ENCODE peak calls at places on chromosomes 11 and 22, in four cellular contexts. One of them, this sample, is unnamed.

GRCh38 chr11:74094393-74094792 is 76.4 kb downstream of the C2CD3 start:
- DNase-seq in nephron progenitor cell: no peak
- DNase-seq in progenitor cell of endocrine pancreas: no peak
- DNase-seq in SK-N-SH: no peak
- DNase-seq in this sample: no peak

GRCh38 chr11:63573881-63574855 is 11.0 kb upstream of the PLAAT2 start:
- DNase-seq in nephron progenitor cell: no peak
- DNase-seq in progenitor cell of endocrine pancreas: no peak
- DNase-seq in SK-N-SH: no peak
- DNase-seq in this sample: no peak

GRCh38 chr11:48154162-48154561 is 62.4 kb upstream of the OR4B1 start:
- DNase-seq in nephron progenitor cell: no peak
- DNase-seq in progenitor cell of endocrine pancreas: no peak
- DNase-seq in SK-N-SH: no peak
- DNase-seq in this sample: no peak

GRCh38 chr11:54985731-54986130 is 276.2 kb upstream of the TRIM48 start:
- DNase-seq in nephron progenitor cell: no peak
- DNase-seq in progenitor cell of endocrine pancreas: no peak
- DNase-seq in SK-N-SH: no peak
- DNase-seq in this sample: no peak

GRCh38 chr22:29621761-29622526 is 18.5 kb downstream of the NF2 start:
- DNase-seq in nephron progenitor cell: no peak
- DNase-seq in progenitor cell of endocrine pancreas: no peak
- DNase-seq in SK-N-SH: no peak
- DNase-seq in this sample: no peak

GRCh38 chr11:62713343-62713742 is 5.9 kb downstream of the GNG3 start:
- DNase-seq in nephron progenitor cell: no peak
- DNase-seq in progenitor cell of endocrine pancreas: no peak
- DNase-seq in SK-N-SH: no peak
- DNase-seq in this sample: no peak

GRCh38 chr11:23124996-23125395 is 264.7 kb upstream of the CCDC179 start:
- DNase-seq in nephron progenitor cell: no peak
- DNase-seq in progenitor cell of endocrine pancreas: no peak
- DNase-seq in SK-N-SH: no peak
- DNase-seq in this sample: no peak

GRCh38 chr22:49210606-49211005 is 617.1 kb downstream of the BRD1 start:
- DNase-seq in nephron progenitor cell: no peak
- DNase-seq in progenitor cell of endocrine pancreas: no peak
- DNase-seq in SK-N-SH: no peak
- DNase-seq in this sample: no peak

GRCh38 chr11:11798586-11799438 is 43.0 kb upstream of the USP47 start:
- DNase-seq in nephron progenitor cell: peak
- DNase-seq in progenitor cell of endocrine pancreas: peak
- DNase-seq in SK-N-SH: peak
- DNase-seq in this sample: no peak

GRCh38 chr11:103682318-103683184 is 353.9 kb upstream of the DDI1 start:
- DNase-seq in nephron progenitor cell: peak
- DNase-seq in progenitor cell of endocrine pancreas: peak
- DNase-seq in SK-N-SH: peak
- DNase-seq in this sample: peak

GRCh38 chr11:118343981-118344521 is at the start of gene CD3G:
- DNase-seq in nephron progenitor cell: no peak
- DNase-seq in progenitor cell of endocrine pancreas: no peak
- DNase-seq in SK-N-SH: no peak
- DNase-seq in this sample: no peak

GRCh38 chr11:126518130-126518995 is 162.9 kb downstream of the ST3GAL4 start:
- DNase-seq in nephron progenitor cell: no peak
- DNase-seq in progenitor cell of endocrine pancreas: no peak
- DNase-seq in SK-N-SH: peak
- DNase-seq in this sample: no peak

GRCh38 chr11:105867742-105868141 is 154.3 kb downstream of the MSANTD4 start:
- DNase-seq in nephron progenitor cell: no peak
- DNase-seq in progenitor cell of endocrine pancreas: no peak
- DNase-seq in SK-N-SH: no peak
- DNase-seq in this sample: no peak

GRCh38 chr11:67504950-67505561 is at the start of gene PITPNM1:
- DNase-seq in nephron progenitor cell: peak
- DNase-seq in progenitor cell of endocrine pancreas: peak
- DNase-seq in SK-N-SH: peak
- DNase-seq in this sample: peak

GRCh38 chr11:102762414-102762813 is 18.0 kb downstream of the MMP10 start:
- DNase-seq in nephron progenitor cell: no peak
- DNase-seq in progenitor cell of endocrine pancreas: no peak
- DNase-seq in SK-N-SH: no peak
- DNase-seq in this sample: no peak

GRCh38 chr22:19707347-19708322 is 6.7 kb upstream of the SEPTIN5 start:
- DNase-seq in nephron progenitor cell: no peak
- DNase-seq in progenitor cell of endocrine pancreas: no peak
- DNase-seq in SK-N-SH: peak
- DNase-seq in this sample: no peak

GRCh38 chr11:130208241-130209127 is 48.9 kb downstream of the ST14 start:
- DNase-seq in nephron progenitor cell: no peak
- DNase-seq in progenitor cell of endocrine pancreas: no peak
- DNase-seq in SK-N-SH: peak
- DNase-seq in this sample: no peak

GRCh38 chr22:35555351-35555915 is 14.8 kb downstream of the RASD2 start:
- DNase-seq in nephron progenitor cell: peak
- DNase-seq in progenitor cell of endocrine pancreas: no peak
- DNase-seq in SK-N-SH: no peak
- DNase-seq in this sample: no peak

GRCh38 chr22:25666308-25666707 is 75.7 kb upstream of the MYO18B start:
- DNase-seq in nephron progenitor cell: peak
- DNase-seq in progenitor cell of endocrine pancreas: no peak
- DNase-seq in SK-N-SH: no peak
- DNase-seq in this sample: no peak

GRCh38 chr11:75867778-75868374 is 52.9 kb downstream of the UVRAG start:
- DNase-seq in nephron progenitor cell: peak
- DNase-seq in progenitor cell of endocrine pancreas: no peak
- DNase-seq in SK-N-SH: peak
- DNase-seq in this sample: no peak

GRCh38 chr22:49763138-49763537 is 64.5 kb downstream of the BRD1 start:
- DNase-seq in nephron progenitor cell: no peak
- DNase-seq in progenitor cell of endocrine pancreas: peak
- DNase-seq in SK-N-SH: no peak
- DNase-seq in this sample: no peak

GRCh38 chr11:69486773-69487266 is 5.4 kb downstream of the LINC01488 start:
- DNase-seq in nephron progenitor cell: no peak
- DNase-seq in progenitor cell of endocrine pancreas: no peak
- DNase-seq in SK-N-SH: no peak
- DNase-seq in this sample: no peak

GRCh38 chr22:30868663-30869385 is 99.8 kb downstream of the MORC2 start:
- DNase-seq in nephron progenitor cell: no peak
- DNase-seq in progenitor cell of endocrine pancreas: no peak
- DNase-seq in SK-N-SH: peak
- DNase-seq in this sample: no peak

DNA sequence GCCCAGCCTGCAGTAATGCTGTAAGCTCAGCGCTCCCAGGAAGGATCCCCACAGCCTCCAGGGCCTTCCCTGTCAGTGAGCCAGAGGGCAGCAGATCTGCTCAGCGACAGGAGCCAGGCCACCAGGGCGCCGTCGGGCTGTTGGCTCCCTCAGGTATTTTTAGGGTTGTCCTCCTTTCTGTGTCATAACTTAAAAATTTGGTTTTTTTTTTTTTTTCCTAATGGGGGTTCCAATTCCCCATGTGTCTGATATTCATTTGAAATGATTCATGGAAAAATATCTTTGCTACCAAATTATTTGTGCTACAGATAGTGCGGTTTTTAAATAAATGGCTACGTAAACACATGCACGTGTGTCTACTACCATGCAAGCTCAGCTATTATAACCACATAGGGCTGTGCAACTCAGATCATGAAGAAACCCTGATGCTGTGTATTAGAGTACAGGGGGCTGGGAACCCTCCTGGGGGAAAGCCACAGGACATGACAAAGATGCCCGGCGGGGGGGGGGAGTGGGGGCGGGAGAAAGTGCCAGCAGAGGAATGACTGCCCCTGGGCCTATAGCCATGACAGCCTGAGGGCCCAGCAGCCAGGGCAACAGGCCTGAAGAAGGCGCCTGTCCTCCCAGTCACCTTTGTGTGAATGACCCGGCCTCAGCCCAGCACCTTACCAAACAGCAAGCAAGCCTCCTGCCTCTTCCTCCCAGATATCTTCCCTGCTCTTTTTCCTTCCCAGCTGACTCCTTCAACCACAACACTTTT is 89.3 kb downstream of the NAT10 start:
- DNase-seq in nephron progenitor cell: no peak
- DNase-seq in progenitor cell of endocrine pancreas: no peak
- DNase-seq in SK-N-SH: peak
- DNase-seq in this sample: no peak
- TF ChIP-seq CTCF in nephron progenitor cell: no peak
- TF ChIP-seq CTCF in progenitor cell of endocrine pancreas: no peak
- TF ChIP-seq CTCF in SK-N-SH: no peak
- TF ChIP-seq CTCF in this sample: no peak

GRCh38 chr11:14784230-14784629 is 107.8 kb downstream of the CYP2R1 start:
- DNase-seq in nephron progenitor cell: no peak
- DNase-seq in progenitor cell of endocrine pancreas: no peak
- DNase-seq in SK-N-SH: no peak
- DNase-seq in this sample: no peak

GRCh38 chr11:14793546-14793945 is 98.5 kb downstream of the CYP2R1 start:
- DNase-seq in nephron progenitor cell: no peak
- DNase-seq in progenitor cell of endocrine pancreas: no peak
- DNase-seq in SK-N-SH: no peak
- DNase-seq in this sample: no peak

GRCh38 chr11:14789879-14790484 is 102.0 kb downstream of the CYP2R1 start:
- DNase-seq in nephron progenitor cell: no peak
- DNase-seq in progenitor cell of endocrine pancreas: no peak
- DNase-seq in SK-N-SH: no peak
- DNase-seq in this sample: no peak
- TF ChIP-seq CTCF in nephron progenitor cell: no peak
- TF ChIP-seq CTCF in progenitor cell of endocrine pancreas: peak
- TF ChIP-seq CTCF in SK-N-SH: peak
- TF ChIP-seq CTCF in this sample: peak

GRCh38 chr11:65574147-65574962 is 1.5 kb upstream of the EHBP1L1 start:
- DNase-seq in nephron progenitor cell: peak
- DNase-seq in progenitor cell of endocrine pancreas: peak
- DNase-seq in SK-N-SH: peak
- DNase-seq in this sample: peak
- TF ChIP-seq CTCF in nephron progenitor cell: peak
- TF ChIP-seq CTCF in progenitor cell of endocrine pancreas: peak
- TF ChIP-seq CTCF in SK-N-SH: peak
- TF ChIP-seq CTCF in this sample: peak

GRCh38 chr11:2694495-2694894 is 5.3 kb downstream of the KCNQ1OT1 start:
- DNase-seq in nephron progenitor cell: no peak
- DNase-seq in progenitor cell of endocrine pancreas: no peak
- DNase-seq in SK-N-SH: no peak
- DNase-seq in this sample: no peak

GRCh38 chr11:2693271-2693833 is 6.4 kb downstream of the KCNQ1OT1 start:
- DNase-seq in nephron progenitor cell: no peak
- DNase-seq in progenitor cell of endocrine pancreas: no peak
- DNase-seq in SK-N-SH: no peak
- DNase-seq in this sample: no peak

GRCh38 chr11:2694995-2695939 is 4.5 kb downstream of the KCNQ1OT1 start:
- DNase-seq in nephron progenitor cell: no peak
- DNase-seq in progenitor cell of endocrine pancreas: no peak
- DNase-seq in SK-N-SH: no peak
- DNase-seq in this sample: no peak

GRCh38 chr11:2691991-2692841 is 7.6 kb downstream of the KCNQ1OT1 start:
- DNase-seq in nephron progenitor cell: no peak
- DNase-seq in progenitor cell of endocrine pancreas: no peak
- DNase-seq in SK-N-SH: no peak
- DNase-seq in this sample: no peak

DNA sequence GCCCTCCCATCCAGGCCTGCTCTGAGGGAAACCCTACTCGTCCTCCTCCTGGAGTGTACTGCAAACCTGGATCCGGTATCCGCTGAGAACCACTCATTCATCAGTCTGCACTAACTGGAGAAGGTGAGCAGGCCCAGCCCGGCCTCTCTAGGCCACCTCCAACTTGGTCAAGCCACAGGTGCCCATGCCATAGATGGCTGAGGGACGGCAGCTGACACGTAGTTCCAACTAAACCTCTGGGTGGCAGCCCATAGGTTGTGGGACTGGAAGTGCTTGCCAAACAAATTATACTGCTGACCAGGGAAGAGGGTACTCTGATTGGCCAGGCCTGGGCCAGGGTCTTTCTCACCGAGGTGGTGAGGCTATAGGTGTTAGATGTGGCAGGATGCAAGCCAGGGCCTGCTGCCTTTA is 5.9 kb downstream of the KCNQ1OT1 start:
- DNase-seq in nephron progenitor cell: no peak
- DNase-seq in progenitor cell of endocrine pancreas: no peak
- DNase-seq in SK-N-SH: no peak
- DNase-seq in this sample: no peak
- TF ChIP-seq CTCF in nephron progenitor cell: no peak
- TF ChIP-seq CTCF in progenitor cell of endocrine pancreas: no peak
- TF ChIP-seq CTCF in SK-N-SH: no peak
- TF ChIP-seq CTCF in this sample: no peak

DNA sequence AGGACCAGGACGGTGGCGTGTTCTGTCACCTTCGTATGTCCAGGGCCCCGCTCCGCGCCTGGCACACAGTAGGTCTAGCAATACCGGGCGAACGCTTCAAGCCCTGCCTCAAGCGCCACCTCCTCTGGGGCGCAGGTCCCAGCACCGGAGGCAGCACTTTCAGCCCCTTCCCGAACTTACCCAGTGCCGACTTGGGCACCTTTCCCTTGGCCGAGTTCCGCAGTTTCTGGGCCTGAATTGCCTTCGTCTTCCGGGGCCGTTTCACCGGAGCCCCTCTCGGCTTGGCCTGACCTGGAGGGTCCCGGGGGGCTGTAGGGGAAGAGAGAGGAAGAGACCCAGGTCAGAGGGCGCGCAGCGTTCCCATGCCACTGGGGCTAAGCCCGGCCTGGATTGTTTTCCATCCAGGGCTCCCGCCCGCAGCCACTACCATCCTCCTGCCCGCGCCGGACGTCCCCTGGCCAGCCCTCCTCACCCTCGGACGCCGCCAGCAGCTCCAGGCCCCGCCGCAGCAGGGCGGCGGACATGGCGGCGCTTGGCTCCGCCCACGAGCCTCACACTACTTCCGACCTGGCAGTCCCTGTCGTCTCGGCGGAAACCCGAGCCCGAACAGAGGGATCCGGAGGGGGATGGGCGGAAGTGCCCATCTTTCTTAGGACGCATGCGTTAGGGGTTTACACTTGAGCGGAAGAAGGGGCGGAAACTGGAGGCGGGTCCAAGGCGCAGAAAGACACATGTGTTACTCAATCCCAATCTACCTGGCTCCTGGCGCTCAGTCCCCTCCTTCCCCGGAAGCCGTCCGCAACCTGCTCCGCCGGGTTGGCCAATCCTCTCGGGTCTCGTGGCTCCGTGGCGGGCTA is at the start of gene RPS19BP1:
- DNase-seq in nephron progenitor cell: peak
- DNase-seq in progenitor cell of endocrine pancreas: peak
- DNase-seq in SK-N-SH: peak
- DNase-seq in this sample: peak
- TF ChIP-seq CTCF in nephron progenitor cell: no peak
- TF ChIP-seq CTCF in progenitor cell of endocrine pancreas: no peak
- TF ChIP-seq CTCF in SK-N-SH: no peak
- TF ChIP-seq CTCF in this sample: no peak

This sample was measured in D721Med.